ENCODE peak calls at places on chromosomes 1 and 21, in six cellular contexts. One of them, this sample, is unnamed. For H3K27me3, the result is how much of the 10 kb centered on the place peaks cover.

GRCh38 chr1:200670215-200671118 is 760 bp upstream of the DDX59 start:
- DNase-seq in IMR-90: peak
- DNase-seq in mesenchymal stem cell: no peak
- DNase-seq in H9: no peak
- DNase-seq in H1: no peak
- DNase-seq in trophoblast cell: peak
- DNase-seq in this sample: no peak

GRCh38 chr1:9847269-9847668 is 23.5 kb upstream of the CLSTN1 start:
- DNase-seq in IMR-90: no peak
- DNase-seq in mesenchymal stem cell: no peak
- DNase-seq in H9: no peak
- DNase-seq in H1: no peak
- DNase-seq in trophoblast cell: no peak
- DNase-seq in this sample: no peak

GRCh38 chr1:40438391-40439015 is 11.8 kb upstream of the ZFP69B start:
- DNase-seq in IMR-90: peak
- DNase-seq in mesenchymal stem cell: peak
- DNase-seq in H9: no peak
- DNase-seq in H1: no peak
- DNase-seq in trophoblast cell: peak
- DNase-seq in this sample: no peak

GRCh38 chr1:2085080-2085479 is 34.9 kb downstream of the PRKCZ start:
- DNase-seq in IMR-90: no peak
- DNase-seq in mesenchymal stem cell: no peak
- DNase-seq in H9: no peak
- DNase-seq in H1: no peak
- DNase-seq in trophoblast cell: no peak
- DNase-seq in this sample: no peak

GRCh38 chr1:158112994-158113758 is 67.5 kb upstream of the CD1D start:
- DNase-seq in IMR-90: peak
- DNase-seq in mesenchymal stem cell: peak
- DNase-seq in H9: peak
- DNase-seq in H1: peak
- DNase-seq in trophoblast cell: no peak
- DNase-seq in this sample: peak

GRCh38 chr1:192489748-192490147 is 85.8 kb upstream of the RGS1 start:
- DNase-seq in IMR-90: peak
- DNase-seq in mesenchymal stem cell: peak
- DNase-seq in H9: peak
- DNase-seq in H1: no peak
- DNase-seq in trophoblast cell: peak
- DNase-seq in this sample: no peak

GRCh38 chr1:154992721-154993571 is 440 bp upstream of the LENEP start:
- DNase-seq in IMR-90: peak
- DNase-seq in mesenchymal stem cell: peak
- DNase-seq in H9: peak
- DNase-seq in H1: peak
- DNase-seq in trophoblast cell: no peak
- DNase-seq in this sample: no peak

GRCh38 chr1:62689524-62689923 is 1.3 kb upstream of the DOCK7 start:
- DNase-seq in IMR-90: peak
- DNase-seq in mesenchymal stem cell: peak
- DNase-seq in H9: no peak
- DNase-seq in H1: no peak
- DNase-seq in trophoblast cell: peak
- DNase-seq in this sample: no peak

GRCh38 chr1:201222125-201222524 is 31.5 kb downstream of the IGFN1 start:
- DNase-seq in IMR-90: no peak
- DNase-seq in mesenchymal stem cell: no peak
- DNase-seq in H9: no peak
- DNase-seq in H1: peak
- DNase-seq in trophoblast cell: no peak
- DNase-seq in this sample: no peak

GRCh38 chr1:214541693-214542092 is 9.7 kb downstream of the PTPN14 start:
- DNase-seq in IMR-90: no peak
- DNase-seq in mesenchymal stem cell: no peak
- DNase-seq in H9: no peak
- DNase-seq in H1: no peak
- DNase-seq in trophoblast cell: no peak
- DNase-seq in this sample: no peak

GRCh38 chr1:54046671-54047383 is 6.2 kb downstream of the TMEM59 start:
- DNase-seq in IMR-90: peak
- DNase-seq in mesenchymal stem cell: no peak
- DNase-seq in H9: no peak
- DNase-seq in H1: no peak
- DNase-seq in trophoblast cell: no peak
- DNase-seq in this sample: no peak

GRCh38 chr1:171628225-171628624 is 6.2 kb downstream of the MYOCOS start:
- DNase-seq in IMR-90: no peak
- DNase-seq in mesenchymal stem cell: no peak
- DNase-seq in H9: no peak
- DNase-seq in H1: no peak
- DNase-seq in trophoblast cell: no peak
- DNase-seq in this sample: no peak

GRCh38 chr1:3384407-3384806 is 70.1 kb upstream of the ARHGEF16 start:
- DNase-seq in IMR-90: no peak
- DNase-seq in mesenchymal stem cell: no peak
- DNase-seq in H9: no peak
- DNase-seq in H1: no peak
- DNase-seq in trophoblast cell: no peak
- DNase-seq in this sample: no peak

GRCh38 chr1:108661030-108661609 is at the start of gene HENMT1:
- DNase-seq in IMR-90: peak
- DNase-seq in mesenchymal stem cell: peak
- DNase-seq in H9: peak
- DNase-seq in H1: peak
- DNase-seq in trophoblast cell: peak
- DNase-seq in this sample: peak

GRCh38 chr1:221723918-221724263 is 18.0 kb downstream of the DUSP10 start:
- DNase-seq in IMR-90: peak
- DNase-seq in mesenchymal stem cell: no peak
- DNase-seq in H9: no peak
- DNase-seq in H1: no peak
- DNase-seq in trophoblast cell: no peak
- DNase-seq in this sample: no peak

GRCh38 chr21:42681296-42682206 is 28.1 kb downstream of the PDE9A start:
- DNase-seq in IMR-90: no peak
- DNase-seq in mesenchymal stem cell: no peak
- DNase-seq in H9: no peak
- DNase-seq in H1: no peak
- DNase-seq in trophoblast cell: no peak
- DNase-seq in this sample: no peak

GRCh38 chr1:222424826-222425225 is 123.1 kb downstream of the HHIPL2 start:
- DNase-seq in IMR-90: no peak
- DNase-seq in mesenchymal stem cell: no peak
- DNase-seq in H9: no peak
- DNase-seq in H1: no peak
- DNase-seq in trophoblast cell: no peak
- DNase-seq in this sample: no peak

GRCh38 chr1:226457307-226457712 is 49.4 kb upstream of the PARP1 start:
- DNase-seq in IMR-90: no peak
- DNase-seq in mesenchymal stem cell: no peak
- DNase-seq in H9: peak
- DNase-seq in H1: peak
- DNase-seq in trophoblast cell: no peak
- DNase-seq in this sample: no peak

GRCh38 chr1:147238053-147238902 is 4.2 kb upstream of the CHD1L start:
- DNase-seq in IMR-90: no peak
- DNase-seq in mesenchymal stem cell: no peak
- DNase-seq in H9: no peak
- DNase-seq in H1: no peak
- DNase-seq in trophoblast cell: no peak
- DNase-seq in this sample: no peak

GRCh38 chr1:153697873-153698647 is 19.6 kb downstream of the NPR1 start:
- DNase-seq in IMR-90: no peak
- DNase-seq in mesenchymal stem cell: no peak
- DNase-seq in H9: peak
- DNase-seq in H1: peak
- DNase-seq in trophoblast cell: peak
- DNase-seq in this sample: no peak

GRCh38 chr1:29708818-29709710 is 472.7 kb downstream of the PTPRU start:
- DNase-seq in IMR-90: peak
- DNase-seq in mesenchymal stem cell: peak
- DNase-seq in H9: no peak
- DNase-seq in H1: no peak
- DNase-seq in trophoblast cell: no peak
- DNase-seq in this sample: no peak

GRCh38 chr1:29707796-29708195 is 471.5 kb downstream of the PTPRU start:
- DNase-seq in IMR-90: no peak
- DNase-seq in mesenchymal stem cell: no peak
- DNase-seq in H9: no peak
- DNase-seq in H1: no peak
- DNase-seq in trophoblast cell: no peak
- DNase-seq in this sample: no peak

GRCh38 chr1:29711582-29712274 is 475.4 kb downstream of the PTPRU start:
- DNase-seq in IMR-90: peak
- DNase-seq in mesenchymal stem cell: peak
- DNase-seq in H9: no peak
- DNase-seq in H1: no peak
- DNase-seq in trophoblast cell: no peak
- DNase-seq in this sample: no peak

GRCh38 chr1:29708381-29708780 is 472.1 kb downstream of the PTPRU start:
- DNase-seq in IMR-90: peak
- DNase-seq in mesenchymal stem cell: peak
- DNase-seq in H9: no peak
- DNase-seq in H1: no peak
- DNase-seq in trophoblast cell: no peak
- DNase-seq in this sample: no peak

GRCh38 chr1:29709711-29710169 is 473.4 kb downstream of the PTPRU start:
- DNase-seq in IMR-90: peak
- DNase-seq in mesenchymal stem cell: peak
- DNase-seq in H9: no peak
- DNase-seq in H1: no peak
- DNase-seq in trophoblast cell: no peak
- DNase-seq in this sample: no peak
- H3K27me3 ChIP-seq in IMR-90: under half
- H3K27me3 ChIP-seq in mesenchymal stem cell: under half
- H3K27me3 ChIP-seq in H9: under half
- H3K27me3 ChIP-seq in H1: under half
- H3K27me3 ChIP-seq in trophoblast cell: under half
- H3K27me3 ChIP-seq in this sample: under half

GRCh38 chr1:59990470-59990869 is 63.9 kb upstream of the CYP2J2 start:
- DNase-seq in IMR-90: no peak
- DNase-seq in mesenchymal stem cell: no peak
- DNase-seq in H9: no peak
- DNase-seq in H1: no peak
- DNase-seq in trophoblast cell: peak
- DNase-seq in this sample: no peak

GRCh38 chr1:59986736-59987310 is 60.2 kb upstream of the CYP2J2 start:
- DNase-seq in IMR-90: no peak
- DNase-seq in mesenchymal stem cell: no peak
- DNase-seq in H9: no peak
- DNase-seq in H1: no peak
- DNase-seq in trophoblast cell: no peak
- DNase-seq in this sample: no peak

GRCh38 chr1:59997479-59997878 is 70.9 kb upstream of the CYP2J2 start:
- DNase-seq in IMR-90: no peak
- DNase-seq in mesenchymal stem cell: no peak
- DNase-seq in H9: peak
- DNase-seq in H1: peak
- DNase-seq in trophoblast cell: no peak
- DNase-seq in this sample: no peak

GRCh38 chr1:59994302-59995198 is 68.0 kb upstream of the CYP2J2 start:
- DNase-seq in IMR-90: no peak
- DNase-seq in mesenchymal stem cell: peak
- DNase-seq in H9: no peak
- DNase-seq in H1: no peak
- DNase-seq in trophoblast cell: peak
- DNase-seq in this sample: no peak

DNA sequence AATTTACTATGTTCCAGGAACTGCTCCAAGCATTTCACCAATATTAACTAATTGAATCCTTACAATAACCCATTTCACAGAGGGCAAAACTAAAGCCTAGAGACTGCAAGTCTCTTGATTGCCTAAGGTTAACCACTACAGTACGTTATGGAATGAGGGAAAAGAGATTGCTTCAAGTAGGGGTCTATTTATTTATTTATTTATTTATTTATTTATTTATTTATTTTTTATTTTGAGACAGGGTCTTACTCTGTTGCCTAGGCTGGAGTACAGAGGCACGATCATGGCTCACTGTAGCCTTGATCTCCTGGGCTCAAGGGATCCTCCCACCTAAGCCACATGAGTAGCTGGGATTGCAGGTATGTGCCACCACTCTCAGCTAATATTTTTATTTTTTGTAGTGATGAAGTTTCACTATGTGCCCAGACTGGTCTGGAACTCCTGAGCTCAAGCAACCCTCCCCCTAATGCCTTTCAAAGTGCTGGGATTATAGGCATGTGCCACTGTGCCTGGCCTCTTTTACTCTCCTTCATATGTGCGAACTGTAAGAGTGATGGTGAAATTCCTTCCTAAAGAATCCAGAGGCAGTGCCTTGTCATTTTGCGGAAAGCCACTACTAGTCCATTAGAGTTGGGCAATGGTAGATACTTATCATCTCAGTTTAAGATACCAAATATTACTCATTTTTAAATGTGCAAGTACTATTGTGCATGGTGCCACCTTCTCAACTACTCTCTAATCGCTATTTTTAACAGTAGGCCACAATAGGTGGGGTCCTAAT is 65.7 kb upstream of the CYP2J2 start:
- DNase-seq in IMR-90: no peak
- DNase-seq in mesenchymal stem cell: no peak
- DNase-seq in H9: no peak
- DNase-seq in H1: no peak
- DNase-seq in trophoblast cell: peak
- DNase-seq in this sample: no peak
- H3K14ac ChIP-seq in IMR-90: no peak
- H3K14ac ChIP-seq in mesenchymal stem cell: no peak
- H3K14ac ChIP-seq in H9: no peak
- H3K14ac ChIP-seq in H1: no peak
- H3K14ac ChIP-seq in trophoblast cell: no peak
- H3K14ac ChIP-seq in this sample: no peak

GRCh38 chr1:18636762-18637552 is 6.3 kb downstream of the PAX7 start:
- DNase-seq in IMR-90: no peak
- DNase-seq in mesenchymal stem cell: no peak
- DNase-seq in H9: peak
- DNase-seq in H1: peak
- DNase-seq in trophoblast cell: no peak
- DNase-seq in this sample: no peak
- H3K27me3 ChIP-seq in IMR-90: half or more
- H3K27me3 ChIP-seq in mesenchymal stem cell: half or more
- H3K27me3 ChIP-seq in H9: half or more
- H3K27me3 ChIP-seq in H1: half or more
- H3K27me3 ChIP-seq in trophoblast cell: half or more
- H3K27me3 ChIP-seq in this sample: half or more

DNA sequence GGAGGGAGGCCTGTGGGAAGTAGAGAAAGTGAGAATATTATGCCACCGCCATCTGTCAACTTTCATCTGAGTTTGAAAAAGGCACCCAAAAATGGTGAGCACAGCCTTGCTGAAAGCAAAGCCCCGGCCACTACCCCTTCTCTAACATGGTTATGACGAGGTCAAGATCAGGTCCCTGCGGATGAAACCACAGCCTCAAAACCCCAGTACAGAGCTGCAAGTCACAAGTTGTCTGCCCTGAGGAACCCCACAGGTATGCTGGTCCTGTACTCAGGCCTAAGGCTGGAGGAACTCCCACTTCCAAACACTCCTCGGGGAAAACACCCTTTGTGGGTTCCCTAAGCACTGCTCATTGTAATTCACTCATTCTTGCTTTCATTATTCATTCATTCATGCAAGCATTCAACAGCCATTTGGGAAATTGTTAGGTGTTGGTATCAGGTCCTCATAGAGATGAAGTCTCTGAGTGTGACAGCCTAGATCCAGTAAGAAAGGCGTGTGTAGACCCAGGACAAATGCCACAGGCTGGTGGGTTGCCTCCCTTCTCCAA is 216.6 kb upstream of the EDN2 start:
- DNase-seq in IMR-90: no peak
- DNase-seq in mesenchymal stem cell: no peak
- DNase-seq in H9: no peak
- DNase-seq in H1: no peak
- DNase-seq in trophoblast cell: no peak
- DNase-seq in this sample: no peak
- H3K14ac ChIP-seq in IMR-90: no peak
- H3K14ac ChIP-seq in mesenchymal stem cell: no peak
- H3K14ac ChIP-seq in H9: no peak
- H3K14ac ChIP-seq in H1: no peak
- H3K14ac ChIP-seq in trophoblast cell: no peak
- H3K14ac ChIP-seq in this sample: no peak